ENCODE peak calls at places on chromosome 7, in six cellular contexts. V, B, F, Z, T and L are unnamed samples.

GRCh38 chr7:100584677-100585510 is 1.0 kb downstream of the LRCH4 start:
- DNase-seq in T (peak), B (no peak), V (no peak), F (peak), Z (peak), L (peak)

GRCh38 chr7:1693991-1694524 is 24.0 kb downstream of the ELFN1 start:
- DNase-seq in F (peak), T (peak), V (no peak), Z (no peak), B (no peak), L (no peak)

GRCh38 chr7:92437956-92438491 is 9.3 kb upstream of the GATAD1 start:
- DNase-seq in V (no peak), B (no peak), F (no peak), T (no peak), Z (no peak), L (no peak)

GRCh38 chr7:18638594-18639452 is 143.3 kb downstream of the HDAC9 start:
- DNase-seq in T (peak), Z (no peak), V (no peak), B (no peak), F (no peak), L (no peak)

GRCh38 chr7:69738396-69738889 is 140.2 kb downstream of the AUTS2 start:
- DNase-seq in Z (peak), B (no peak), V (no peak), T (peak), F (peak), L (no peak)

GRCh38 chr7:44145969-44146897 is 5.1 kb upstream of the MYL7 start:
- DNase-seq in Z (peak), V (peak), B (no peak), T (peak), F (peak), L (no peak)

GRCh38 chr7:66576646-66577045 is 52.0 kb upstream of the KCTD7 start:
- DNase-seq in Z (no peak), F (no peak), V (no peak), T (no peak), B (no peak), L (no peak)

GRCh38 chr7:45663167-45663921 is 89.2 kb downstream of the ADCY1 start:
- DNase-seq in B (no peak), V (peak), F (peak), Z (peak), T (no peak), L (no peak)

GRCh38 chr7:101899616-101900015 is 82.2 kb downstream of the CUX1 start:
- DNase-seq in B (no peak), Z (no peak), T (no peak), V (no peak), F (no peak), L (no peak)

GRCh38 chr7:19327011-19327410 is 181.8 kb upstream of the FERD3L start:
- DNase-seq in Z (no peak), F (no peak), V (no peak), B (no peak), T (peak), L (no peak)

GRCh38 chr7:100783804-100784203 is 43.5 kb downstream of the EPHB4 start:
- DNase-seq in V (no peak), T (no peak), F (no peak), Z (no peak), B (no peak), L (no peak)

GRCh38 chr7:1592299-1592842 is 22.5 kb upstream of the PSMG3 start:
- DNase-seq in B (no peak), T (no peak), Z (peak), V (no peak), F (no peak), L (no peak)

GRCh38 chr7:20217193-20217948 is at the start of gene MACC1:
- DNase-seq in T (no peak), Z (peak), V (peak), B (no peak), F (peak), L (peak)

GRCh38 chr7:50396856-50397255 is 53.3 kb downstream of the FIGNL1 start:
- DNase-seq in F (no peak), B (no peak), Z (no peak), T (no peak), V (no peak), L (no peak)

GRCh38 chr7:4052126-4052525 is 630.0 kb upstream of the FOXK1 start:
- DNase-seq in Z (no peak), F (no peak), T (no peak), B (no peak), V (no peak), L (no peak)

GRCh38 chr7:24971333-24972165 is 8.4 kb downstream of the OSBPL3 start:
- DNase-seq in B (no peak), Z (no peak), F (no peak), V (no peak), T (peak), L (no peak)

GRCh38 chr7:111741811-111742240 is 179.5 kb upstream of the IMMP2L start:
- DNase-seq in Z (peak), V (peak), F (peak), B (no peak), T (peak), L (peak)

GRCh38 chr7:141700848-141701371 is 1.1 kb downstream of the DENND11 start:
- DNase-seq in F (no peak), T (no peak), B (no peak), V (no peak), Z (peak), L (no peak)

GRCh38 chr7:46162582-46162981 is 241.5 kb upstream of the IGFBP3 start:
- DNase-seq in B (no peak), F (no peak), Z (no peak), V (no peak), T (no peak), L (no peak)

GRCh38 chr7:33459340-33459751 is 330.0 kb downstream of the BBS9 start:
- DNase-seq in F (peak), Z (peak), V (no peak), B (no peak), T (peak), L (peak)

GRCh38 chr7:52639126-52639525 is 396.3 kb upstream of the POM121L12 start:
- DNase-seq in F (peak), T (peak), Z (no peak), B (no peak), V (no peak), L (no peak)

GRCh38 chr7:51224811-51225581 is 91.6 kb downstream of the COBL start:
- DNase-seq in B (no peak), F (peak), T (no peak), V (peak), Z (no peak), L (peak)

GRCh38 chr7:139745330-139746143 is 32.3 kb downstream of the HIPK2 start:
- DNase-seq in T (peak), F (peak), Z (no peak), V (no peak), B (no peak), L (no peak)

GRCh38 chr7:112159346-112159745 is 46.9 kb downstream of the DOCK4 start:
- DNase-seq in F (no peak), V (no peak), Z (no peak), B (no peak), T (no peak), L (no peak)

GRCh38 chr7:126569402-126569801 is 683.3 kb downstream of the GRM8 start:
- DNase-seq in V (no peak), B (no peak), F (no peak), T (no peak), Z (no peak), L (no peak)

GRCh38 chr7:114533151-114533550 is 118.5 kb downstream of the FOXP2 start:
- DNase-seq in Z (no peak), T (no peak), V (no peak), B (no peak), F (peak), L (no peak)

GRCh38 chr7:105806592-105807266 is 69.7 kb downstream of the ATXN7L1 start:
- DNase-seq in V (no peak), F (no peak), Z (peak), B (no peak), T (peak), L (no peak)

GRCh38 chr7:30829476-30829875 is 58.3 kb downstream of the MINDY4 start:
- DNase-seq in F (no peak), V (no peak), B (no peak), Z (no peak), T (no peak), L (no peak)

GRCh38 chr7:43076189-43076605 is 36.2 kb upstream of the HECW1 start:
- DNase-seq in Z (peak), B (no peak), F (no peak), T (no peak), V (no peak), L (no peak)

GRCh38 chr7:11831727-11832495 is at the start of gene THSD7A:
- DNase-seq in B (no peak), V (no peak), Z (no peak), T (peak), F (peak), L (no peak)

GRCh38 chr7:11831383-11831726 is 643 bp downstream of the THSD7A start:
- DNase-seq in B (no peak), F (no peak), Z (no peak), T (no peak), V (no peak), L (no peak)

GRCh38 chr7:11830004-11830403 is 2.0 kb downstream of the THSD7A start:
- DNase-seq in Z (no peak), F (no peak), V (no peak), T (no peak), B (no peak), L (no peak)

GRCh38 chr7:11833431-11833830 is 1.4 kb upstream of the THSD7A start:
- DNase-seq in V (no peak), F (peak), Z (no peak), B (no peak), T (no peak), L (no peak)

GRCh38 chr7:11830582-11831382 is 1.2 kb downstream of the THSD7A start:
- DNase-seq in Z (no peak), V (no peak), B (no peak), F (no peak), T (peak), L (no peak)
- TF ChIP-seq CTCF in Z (no peak), V (no peak), B (no peak), F (no peak), T (no peak), L (no peak)

DNA sequence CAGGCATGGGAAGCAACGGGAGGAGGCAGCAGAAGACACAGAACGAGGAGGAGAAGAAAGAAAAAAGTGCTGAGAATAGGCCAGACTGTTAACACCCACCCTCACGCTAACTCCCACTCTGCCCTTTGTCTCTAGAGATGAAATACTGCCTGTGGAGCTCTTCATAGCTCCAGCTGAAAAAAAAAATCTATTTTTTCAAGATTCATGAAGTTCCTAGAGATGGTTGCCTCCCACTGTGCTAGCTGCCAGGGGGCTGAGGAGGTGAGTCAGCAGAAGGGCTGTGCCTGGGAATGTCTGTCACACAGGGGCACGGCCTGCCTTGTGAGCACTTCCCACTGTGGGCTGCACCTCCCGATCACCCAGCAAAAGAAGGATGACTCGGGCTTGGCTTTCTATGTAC is 144.5 kb downstream of the RNF216 start:
- DNase-seq in Z (no peak), V (no peak), T (peak), F (peak), B (no peak), L (no peak)
- H3K4me3 ChIP-seq in Z (no peak), V (no peak), T (no peak), F (no peak), B (no peak), L (no peak)

GRCh38 chr7:37201876-37202198 is 246.8 kb downstream of the ELMO1 start:
- DNase-seq in F (no peak), B (no peak), T (no peak), V (no peak), Z (no peak), L (no peak)

GRCh38 chr7:37198906-37199485 is 249.7 kb downstream of the ELMO1 start:
- DNase-seq in F (peak), V (peak), B (peak), T (peak), Z (peak), L (peak)

GRCh38 chr7:37205451-37205850 is 243.2 kb downstream of the ELMO1 start:
- DNase-seq in Z (no peak), F (no peak), T (no peak), B (no peak), V (no peak), L (no peak)

GRCh38 chr7:37198188-37198905 is 250.3 kb downstream of the ELMO1 start:
- DNase-seq in V (no peak), Z (no peak), B (no peak), T (no peak), F (no peak), L (peak)

GRCh38 chr7:37201003-37201875 is 247.4 kb downstream of the ELMO1 start:
- DNase-seq in F (peak), Z (peak), V (peak), B (peak), T (peak), L (peak)
- TF ChIP-seq CTCF in F (peak), Z (peak), V (peak), B (peak), T (peak), L (peak)

GRCh38 chr7:32056767-32057166 is 13.4 kb downstream of the PDE1C start:
- DNase-seq in F (no peak), Z (no peak), B (no peak), V (no peak), T (no peak), L (no peak)

GRCh38 chr7:32062150-32062549 is 8.1 kb downstream of the PDE1C start:
- DNase-seq in Z (peak), F (peak), B (no peak), V (peak), T (peak), L (no peak)

GRCh38 chr7:32058017-32058416 is 12.2 kb downstream of the PDE1C start:
- DNase-seq in F (no peak), B (no peak), V (no peak), T (no peak), Z (no peak), L (no peak)

GRCh38 chr7:32061346-32061745 is 8.9 kb downstream of the PDE1C start:
- DNase-seq in B (no peak), Z (no peak), V (no peak), T (no peak), F (no peak), L (no peak)

DNA sequence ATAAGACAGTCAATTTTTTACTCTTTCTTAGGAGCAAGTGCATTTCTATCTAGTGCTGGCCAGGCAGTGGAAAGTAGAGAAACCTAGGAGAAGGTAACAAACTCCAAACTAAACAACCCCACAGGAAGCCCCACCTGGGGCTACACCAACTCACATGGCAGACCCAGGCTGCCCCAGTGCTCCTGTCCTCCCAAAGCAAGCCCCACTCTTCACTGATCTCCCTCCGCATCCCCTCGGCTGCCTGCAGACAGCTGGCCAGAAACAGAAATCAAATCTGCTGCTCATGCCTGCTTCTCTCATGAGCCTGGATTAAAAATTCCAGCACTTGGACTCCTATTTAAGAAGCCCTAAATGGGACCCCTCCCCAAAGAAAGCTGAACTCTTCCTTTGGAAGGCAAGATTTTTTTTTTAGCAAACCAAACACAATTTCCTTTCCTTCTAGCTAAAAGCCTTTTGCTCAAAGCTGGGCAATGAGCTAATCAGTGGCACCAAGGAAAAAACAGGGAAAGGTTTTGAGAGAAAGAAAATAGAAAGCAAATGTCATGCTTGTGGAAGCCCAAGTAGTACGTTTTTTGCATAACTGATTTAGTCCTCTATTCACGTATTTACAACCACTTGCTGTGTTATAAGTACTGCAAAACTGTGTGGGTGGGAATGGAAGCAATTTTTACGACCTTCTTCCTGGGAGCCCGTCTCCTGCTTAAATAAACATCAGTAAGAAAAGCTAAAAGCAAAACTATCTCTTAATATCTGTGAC is 10.7 kb downstream of the PDE1C start:
- DNase-seq in B (no peak), F (no peak), Z (no peak), T (peak), V (no peak), L (no peak)
- H3K4me3 ChIP-seq in B (no peak), F (no peak), Z (no peak), T (peak), V (no peak), L (no peak)